ENCODE peak calls at places on chromosomes 4 and X, in five cellular contexts. O, N, U, I and F are unnamed samples.

GRCh38 chr4:78667337-78667736 is 108.8 kb upstream of the BMP2K start:
- DNase-seq in O (no peak), N (no peak), U (no peak), I (no peak), F (no peak)

GRCh38 chr4:26509681-26510333 is 19.5 kb upstream of the CCKAR start:
- DNase-seq in O (no peak), N (no peak), U (no peak), I (no peak), F (no peak)

GRCh38 chrX:107654778-107655761 is 26.8 kb downstream of the PRPS1 start:
- DNase-seq in O (no peak), N (peak; percentile 60), U (peak; percentile 13), I (peak; percentile 90), F (peak; percentile 81)

GRCh38 chr4:87734084-87734483 is 65.3 kb upstream of the IBSP start:
- DNase-seq in O (no peak), N (no peak), U (no peak), I (no peak), F (no peak)

GRCh38 chr4:124177647-124178425 is 534.7 kb downstream of the ANKRD50 start:
- DNase-seq in O (no peak), N (peak; percentile 55), U (no peak), I (no peak), F (no peak)

GRCh38 chr4:20019310-20020015 is 232.2 kb upstream of the SLIT2 start:
- DNase-seq in O (no peak), N (no peak), U (no peak), I (no peak), F (no peak)

GRCh38 chr4:124203613-124204284 is 508.8 kb downstream of the ANKRD50 start:
- DNase-seq in O (no peak), N (peak; percentile 29), U (no peak), I (no peak), F (peak; percentile 68)

GRCh38 chr4:85508654-85509053 is 33.7 kb downstream of the ARHGAP24 start:
- DNase-seq in O (no peak), N (no peak), U (no peak), I (no peak), F (no peak)

GRCh38 chrX:750812-751211 is 120.2 kb downstream of the SHOX start:
- DNase-seq in O (no peak), N (no peak), U (no peak), I (no peak), F (no peak)

GRCh38 chr4:75555294-75556164 is at the start of gene ODAPH:
- DNase-seq in O (no peak), N (no peak), U (peak; percentile 53), I (peak; percentile 15), F (no peak)

GRCh38 chrX:124501566-124501965 is 155.2 kb downstream of the SH2D1A start:
- DNase-seq in O (no peak), N (no peak), U (no peak), I (no peak), F (no peak)

GRCh38 chrX:65035451-65035779 is 59.2 kb upstream of the ZC4H2 start:
- DNase-seq in O (no peak), N (no peak), U (no peak), I (peak; percentile 28), F (no peak)

GRCh38 chr4:71382125-71382524 is 43.3 kb downstream of the SLC4A4 start:
- DNase-seq in O (no peak), N (no peak), U (no peak), I (no peak), F (no peak)

GRCh38 chrX:131366387-131366786 is 77.3 kb upstream of the IGSF1 start:
- DNase-seq in O (no peak), N (no peak), U (no peak), I (peak; percentile 37), F (no peak)

GRCh38 chrX:40147399-40148188 is 49.8 kb upstream of the BCOR start:
- DNase-seq in O (no peak), N (no peak), U (peak; percentile 13), I (peak; percentile 41), F (no peak)

GRCh38 chrX:100643943-100644587 is at the start of gene SRPX2:
- DNase-seq in O (no peak), N (peak; percentile 74), U (no peak), I (no peak), F (peak; percentile 66)

GRCh38 chr4:86870442-86871069 is 21.4 kb upstream of the SLC10A6 start:
- DNase-seq in O (no peak), N (no peak), U (no peak), I (no peak), F (no peak)

GRCh38 chrX:51148848-51149247 is 183.8 kb upstream of the NUDT10 start:
- DNase-seq in O (no peak), N (no peak), U (no peak), I (peak; percentile 62), F (no peak)

GRCh38 chrX:47498411-47498810 is 15.4 kb upstream of the ZNF41 start:
- DNase-seq in O (no peak), N (no peak), U (no peak), I (no peak), F (no peak)

GRCh38 chr4:62709618-62710252 is 1509.6 kb downstream of the ADGRL3 start:
- DNase-seq in O (no peak), N (no peak), U (peak; percentile 14), I (peak; percentile 67), F (no peak)

GRCh38 chrX:11770320-11770719 is 12.3 kb downstream of the MSL3 start:
- DNase-seq in O (no peak), N (no peak), U (peak; percentile 41), I (peak; percentile 59), F (no peak)

GRCh38 chr4:86358176-86358701 is 1.6 kb downstream of the MAPK10 start:
- DNase-seq in O (no peak), N (no peak), U (no peak), I (no peak), F (no peak)

GRCh38 chrX:10190367-10190766 is 33.6 kb downstream of the CLCN4 start:
- DNase-seq in O (no peak), N (peak; percentile 55), U (peak; percentile 18), I (peak; percentile 50), F (no peak)

GRCh38 chrX:84735025-84735424 is 232.8 kb upstream of the HDX start:
- DNase-seq in O (no peak), N (no peak), U (no peak), I (no peak), F (no peak)

GRCh38 chrX:49915352-49916222 is 6.8 kb upstream of the CLCN5 start:
- DNase-seq in O (no peak), N (peak; percentile 15), U (peak; percentile 14), I (peak; percentile 59), F (no peak)

GRCh38 chr4:88900432-88900831 is 156.6 kb downstream of the FAM13A start:
- DNase-seq in O (no peak), N (peak; percentile 36), U (no peak), I (no peak), F (peak; percentile 11)

GRCh38 chr4:3355266-3355748 is 62.5 kb downstream of the RGS12 start:
- DNase-seq in O (no peak), N (no peak), U (peak; percentile 70), I (no peak), F (no peak)

GRCh38 chrX:357693-358471 is 28.8 kb downstream of the PPP2R3B start:
- DNase-seq in O (peak; percentile 90), N (no peak), U (no peak), I (no peak), F (no peak)

GRCh38 chrX:48826135-48826875 is at the start of gene ERAS:
- DNase-seq in O (no peak), N (no peak), U (peak; percentile 42), I (peak; percentile 45), F (no peak)

GRCh38 chr4:128810331-128810870 is 901 bp downstream of the JADE1 start:
- DNase-seq in O (no peak), N (no peak), U (peak; percentile 66), I (no peak), F (no peak)

GRCh38 chr4:73387552-73387951 is 16.5 kb upstream of the ALB start:
- DNase-seq in O (no peak), N (no peak), U (no peak), I (no peak), F (no peak)

GRCh38 chr4:9891740-9892139 is 110.3 kb downstream of the DRD5 start:
- DNase-seq in O (no peak), N (no peak), U (no peak), I (no peak), F (no peak)

GRCh38 chr4:2837110-2837903 is 6.3 kb upstream of the ADD1 start:
- DNase-seq in O (no peak), N (no peak), U (no peak), I (peak; percentile 29), F (no peak)

GRCh38 chrX:43870758-43871419 is 11.4 kb downstream of the MAOB start:
- DNase-seq in O (no peak), N (no peak), U (no peak), I (no peak), F (no peak)

GRCh38 chr4:3285558-3286334 is 7.1 kb upstream of the RGS12 start:
- DNase-seq in O (no peak), N (no peak), U (no peak), I (no peak), F (peak; percentile 65)

GRCh38 chrX:119734897-119735339 is 23.5 kb upstream of the SOWAHD start:
- DNase-seq in O (no peak), N (no peak), U (no peak), I (no peak), F (no peak)

GRCh38 chr4:67019670-67020069 is 525.6 kb downstream of the CENPC start:
- DNase-seq in O (no peak), N (no peak), U (no peak), I (no peak), F (no peak)

GRCh38 chr4:40675166-40675565 is 45.5 kb upstream of the RBM47 start:
- DNase-seq in O (no peak), N (no peak), U (no peak), I (no peak), F (no peak)

DNA sequence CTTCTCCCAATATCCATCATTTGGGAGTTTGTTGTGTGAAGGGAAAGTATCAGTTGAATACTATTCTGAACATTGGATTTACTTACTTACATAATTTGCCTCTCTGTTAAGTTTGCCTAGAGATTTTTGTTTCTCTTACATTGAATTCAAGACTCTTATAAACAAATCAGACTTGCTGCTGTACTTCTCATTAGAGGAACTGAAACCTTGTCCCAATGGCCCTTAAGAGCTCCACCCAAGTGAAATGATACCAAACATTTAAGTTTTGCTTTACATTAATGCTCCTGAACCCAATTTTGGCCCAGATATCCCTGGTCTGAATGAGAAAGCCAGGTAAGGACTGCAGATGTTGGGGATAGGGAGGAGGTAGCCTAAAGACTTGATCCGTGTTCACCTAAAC is 32.0 kb downstream of the HAND2 start:
- DNase-seq in O (no peak), N (no peak), U (no peak), I (no peak), F (no peak)
- TF ChIP-seq CTCF in O (no peak), N (no peak), U (no peak), I (no peak), F (no peak)

GRCh38 chrX:154013001-154013421 is 6.7 kb downstream of the IRAK1 start:
- DNase-seq in O (no peak), N (no peak), U (no peak), I (no peak), F (no peak)
- TF ChIP-seq CTCF in O (no peak), N (no peak), U (no peak), I (no peak), F (no peak)

GRCh38 chr4:15144967-15145295 is 142.7 kb downstream of the CPEB2 start:
- DNase-seq in O (no peak), N (no peak), U (no peak), I (no peak), F (no peak)
- TF ChIP-seq CTCF in O (no peak), N (no peak), U (no peak), I (no peak), F (no peak)

GRCh38 chrX:53047228-53047627 is 1.4 kb upstream of the GPR173 start:
- DNase-seq in O (no peak), N (no peak), U (no peak), I (peak; percentile 28), F (no peak)
- TF ChIP-seq CTCF in O (peak; percentile 63), N (peak; percentile 53), U (no peak), I (peak; percentile 53), F (peak; percentile 28)